ENCODE peak calls at places on chromosome 1, in four cellular contexts. E is transverse colon, A is NCI-H1436, K is glutamatergic neuron. D is an unnamed sample.

GRCh38 chr1:201316556-201316955 is 33.2 kb downstream of the PKP1 start:
- DNase-seq in E (no peak), A (no peak), K (no peak), D (no peak)

GRCh38 chr1:219909476-219909875 is 18.9 kb downstream of the SLC30A10 start:
- DNase-seq in E (no peak), A (no peak), K (no peak), D (no peak)

GRCh38 chr1:3796215-3797193 is at the start of gene LRRC47:
- DNase-seq in E (peak), A (peak), K (peak), D (peak)

GRCh38 chr1:217482356-217483102 is 148.4 kb downstream of the GPATCH2 start:
- DNase-seq in E (no peak), A (no peak), K (no peak), D (no peak)

GRCh38 chr1:169507413-169507812 is 21.7 kb upstream of the SLC19A2 start:
- DNase-seq in E (no peak), A (no peak), K (no peak), D (no peak)

GRCh38 chr1:35717911-35718476 is 690 bp downstream of the C1orf216 start:
- DNase-seq in E (peak), A (peak), K (no peak), D (no peak)

GRCh38 chr1:70745199-70745598 is 302.4 kb downstream of the PTGER3 start:
- DNase-seq in E (no peak), A (no peak), K (no peak), D (no peak)

GRCh38 chr1:59154406-59154805 is 142.5 kb upstream of the FGGY start:
- DNase-seq in E (no peak), A (no peak), K (no peak), D (no peak)

GRCh38 chr1:84687703-84688460 is 2.4 kb downstream of the SSX2IP start:
- DNase-seq in E (no peak), A (no peak), K (no peak), D (no peak)

GRCh38 chr1:20704390-20705301 is 13.2 kb downstream of the KIF17 start:
- DNase-seq in E (no peak), A (no peak), K (no peak), D (no peak)

GRCh38 chr1:33181038-33181861 is 593 bp downstream of the TRIM62 start:
- DNase-seq in E (peak), A (peak), K (peak), D (peak)

GRCh38 chr1:117512728-117513321 is 93.0 kb upstream of the TENT5C start:
- DNase-seq in E (no peak), A (no peak), K (no peak), D (peak)

GRCh38 chr1:216224233-216224632 is 199.0 kb downstream of the USH2A start:
- DNase-seq in E (no peak), A (no peak), K (no peak), D (no peak)

GRCh38 chr1:220487297-220487820 is 40.6 kb upstream of the MARK1 start:
- DNase-seq in E (peak), A (peak), K (no peak), D (peak)

GRCh38 chr1:154615411-154615810 is 7.4 kb upstream of the ADAR start:
- DNase-seq in E (no peak), A (no peak), K (no peak), D (no peak)

GRCh38 chr1:93758842-93759515 is 77.3 kb upstream of the BCAR3 start:
- DNase-seq in E (no peak), A (no peak), K (peak), D (no peak)

GRCh38 chr1:156821801-156822200 is 5.2 kb upstream of the SH2D2A start:
- DNase-seq in E (no peak), A (no peak), K (no peak), D (no peak)

GRCh38 chr1:33762099-33762830 is 101.6 kb upstream of the HMGB4 start:
- DNase-seq in E (no peak), A (no peak), K (no peak), D (no peak)

GRCh38 chr1:214688891-214689290 is 85.9 kb downstream of the CENPF start:
- DNase-seq in E (no peak), A (no peak), K (no peak), D (no peak)

D was measured in NCI-H2171.